ENCODE peak calls at places on chromosomes 1 and 21, in five cellular contexts. Y is stomach, U is fibroblast of lung, Z is suprapubic skin, X is cardiac fibroblast. H is an unnamed sample.
A peak's percentile ranks its signal among the peaks of the same experiment; 100 is the strongest.

GRCh38 chr1:24324903-24325302 is 5.7 kb downstream of the GRHL3 start:
- DNase-seq in Y (no peak), Z (no peak), X (no peak), U (no peak), H (no peak)

GRCh38 chr1:248810727-248811513 is 14.8 kb downstream of the SH3BP5L start:
- DNase-seq in Z (no peak), X (peak; percentile 75), Y (peak; percentile 49), U (peak; percentile 22), H (no peak)

GRCh38 chr21:42276526-42277154 is 38.6 kb downstream of the TFF3 start:
- DNase-seq in X (no peak), Z (no peak), U (no peak), Y (no peak), H (no peak)

GRCh38 chr1:85607913-85608250 is 27.3 kb downstream of the CCN1 start:
- DNase-seq in Y (no peak), Z (no peak), X (peak; percentile 14), U (no peak), H (no peak)

GRCh38 chr1:60982539-60982938 is 99.8 kb upstream of the NFIA start:
- DNase-seq in Z (no peak), U (no peak), X (no peak), Y (no peak), H (no peak)

GRCh38 chr1:116067564-116067887 is 43.7 kb upstream of the MAB21L3 start:
- DNase-seq in X (peak; percentile 75), U (peak; percentile 97), Z (peak; percentile 74), Y (no peak), H (no peak)

GRCh38 chr1:64280001-64280400 is 76.6 kb downstream of the UBE2U start:
- DNase-seq in Y (no peak), X (no peak), Z (no peak), U (no peak), H (no peak)

GRCh38 chr21:42583992-42584641 is 69.3 kb upstream of the PDE9A start:
- DNase-seq in X (no peak), U (no peak), Z (peak; percentile 52), Y (no peak), H (no peak)

GRCh38 chr21:41349607-41350390 is 12.0 kb upstream of the MX2 start:
- DNase-seq in U (no peak), X (no peak), Y (no peak), Z (no peak), H (no peak)

GRCh38 chr21:28091500-28091899 is 901.2 kb downstream of the LTN1 start:
- DNase-seq in X (no peak), Y (no peak), Z (no peak), U (no peak), H (no peak)

GRCh38 chr1:7380712-7381111 is 390.4 kb upstream of the VAMP3 start:
- DNase-seq in U (no peak), X (no peak), Y (peak; percentile 16), Z (no peak), H (no peak)

GRCh38 chr1:42983253-42983652 is 24.6 kb upstream of the SLC2A1 start:
- DNase-seq in X (no peak), Y (no peak), U (no peak), Z (no peak), H (no peak)

GRCh38 chr21:45655071-45655470 is 11.5 kb downstream of the PCBP3 start:
- DNase-seq in Y (no peak), X (peak; percentile 91), U (peak; percentile 91), Z (no peak), H (no peak)

GRCh38 chr1:89598450-89599331 is 34.2 kb upstream of the LRRC8C start:
- DNase-seq in Y (no peak), U (peak; percentile 57), X (peak; percentile 61), Z (no peak), H (peak; percentile 36)

GRCh38 chr1:31944205-31945089 is 6.3 kb upstream of the PTP4A2 start:
- DNase-seq in U (peak; percentile 96), Z (peak; percentile 95), Y (peak; percentile 86), X (peak; percentile 98), H (peak; percentile 89)

GRCh38 chr1:175804556-175804955 is 61.2 kb upstream of the TNR start:
- DNase-seq in Y (no peak), Z (no peak), U (no peak), X (no peak), H (no peak)

GRCh38 chr1:233614173-233614742 is 352 bp downstream of the KCNK1 start:
- DNase-seq in Y (peak; percentile 46), X (peak; percentile 56), Z (no peak), U (peak; percentile 32), H (peak; percentile 57)

GRCh38 chr21:36647279-36648093 is 51.4 kb upstream of the SIM2 start:
- DNase-seq in Y (peak; percentile 47), X (peak; percentile 27), Z (no peak), U (peak; percentile 38), H (peak; percentile 35)

DNA sequence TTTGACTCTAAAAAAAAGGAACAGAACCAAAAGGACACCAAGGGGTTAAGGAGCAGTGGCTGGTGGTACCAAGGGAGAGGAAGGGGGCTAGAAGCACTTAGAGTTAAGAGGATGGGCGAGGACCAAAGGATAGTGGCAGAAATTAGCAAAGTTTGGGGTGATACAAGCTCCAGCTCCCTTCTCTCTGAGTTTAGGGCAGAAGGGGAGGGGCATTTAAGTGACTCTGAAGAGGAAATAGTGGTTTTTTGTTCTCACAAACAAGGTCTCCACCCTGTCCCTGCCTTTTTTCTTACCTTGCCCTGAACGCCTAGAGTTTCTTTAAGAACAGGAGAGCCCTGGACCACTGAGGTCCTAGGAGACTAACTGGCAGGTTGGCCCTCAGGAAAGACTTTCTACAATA is 3.3 kb downstream of the CDC42SE1 start:
- DNase-seq in Z (no peak), Y (no peak), X (no peak), U (no peak), H (no peak)
- TF ChIP-seq CTCF in Z (no peak), Y (no peak), X (no peak), U (no peak), H (no peak)

GRCh38 chr21:33299181-33299752 is 25.5 kb upstream of the IFNAR1 start:
- DNase-seq in U (no peak), X (no peak), Z (no peak), Y (no peak), H (peak; percentile 21)
- TF ChIP-seq CTCF in U (no peak), X (no peak), Z (peak; percentile 6), Y (no peak), H (no peak)

DNA sequence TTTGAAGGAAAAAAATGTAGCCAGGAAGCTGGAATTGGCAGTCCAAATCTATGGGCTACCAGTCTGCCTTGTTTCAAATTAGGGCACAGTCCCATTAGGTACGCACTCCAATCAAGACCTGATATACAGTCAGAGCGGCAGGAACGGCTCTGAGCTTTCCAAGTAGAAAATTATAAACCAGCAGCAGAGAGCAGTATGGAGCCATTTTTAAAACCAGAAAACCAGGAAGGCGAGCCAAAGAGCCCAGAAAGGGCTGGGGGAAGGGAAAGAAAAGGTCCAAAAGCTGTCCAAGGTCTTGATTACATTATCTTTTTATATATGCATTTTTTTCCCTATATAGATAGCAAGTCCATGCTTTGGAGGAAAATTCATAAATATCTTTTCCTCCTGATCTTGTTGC is 719.0 kb downstream of the RWDD3 start:
- DNase-seq in X (peak; percentile 37), Y (no peak), U (peak; percentile 47), Z (no peak), H (peak; percentile 46)
- TF ChIP-seq CTCF in X (no peak), Y (no peak), U (peak; percentile 27), Z (no peak), H (no peak)

GRCh38 chr1:172238969-172239368 is 181.5 kb upstream of the C1orf105 start:
- DNase-seq in X (no peak), Y (no peak), U (no peak), Z (no peak), H (no peak)
- TF ChIP-seq CTCF in X (no peak), Y (no peak), U (no peak), Z (no peak), H (no peak)

GRCh38 chr1:110433803-110434202 is 17.1 kb upstream of the PROK1 start:
- DNase-seq in Z (peak; percentile 71), Y (peak; percentile 34), U (peak; percentile 17), X (peak; percentile 31), H (peak; percentile 69)
- TF ChIP-seq CTCF in Z (no peak), Y (no peak), U (no peak), X (no peak), H (no peak)